ENCODE peak calls at places on chromosomes 12 and 14, in seven cellular contexts. P is body of pancreas, I is GM12891, Z is HCT116, C is transverse colon, U is IMR-90, F is heart left ventricle. A is an unnamed sample.
A peak's percentile ranks its signal among the peaks of the same experiment; 100 is the strongest.

GRCh38 chr12:52037248-52037861 is 13.9 kb upstream of the NR4A1 start:
- DNase-seq in P (peak; percentile 60), I (no peak), Z (no peak), C (peak; percentile 61), U (peak; percentile 46), F (peak; percentile 75), A (no peak)

GRCh38 chr12:60684988-60685655 is 1089.3 kb downstream of the SLC16A7 start:
- DNase-seq in P (no peak), I (no peak), Z (no peak), C (no peak), U (no peak), F (no peak), A (no peak)

GRCh38 chr12:89067436-89067835 is 284.9 kb downstream of the DUSP6 start:
- DNase-seq in P (no peak), I (no peak), Z (peak; percentile 15), C (no peak), U (peak; percentile 94), F (no peak), A (no peak)

GRCh38 chr12:43337571-43338497 is 214.2 kb downstream of the ADAMTS20 start:
- DNase-seq in P (no peak), I (no peak), Z (no peak), C (no peak), U (peak; percentile 25), F (no peak), A (no peak)

GRCh38 chr12:9881246-9881645 is at the start of gene KLRF2:
- DNase-seq in P (no peak), I (no peak), Z (no peak), C (no peak), U (no peak), F (no peak), A (no peak)

GRCh38 chr12:111363578-111363977 is 5.3 kb downstream of the PHETA1 start:
- DNase-seq in P (peak; percentile 36), I (no peak), Z (no peak), C (no peak), U (peak; percentile 48), F (no peak), A (no peak)

GRCh38 chr12:19575307-19576243 is 136.3 kb downstream of the AEBP2 start:
- DNase-seq in P (peak; percentile 22), I (no peak), Z (peak; percentile 18), C (no peak), U (peak; percentile 74), F (peak; percentile 78), A (peak; percentile 28)

GRCh38 chr12:117360222-117360550 is 1.2 kb downstream of the NOS1 start:
- DNase-seq in P (no peak), I (no peak), Z (no peak), C (no peak), U (no peak), F (no peak), A (no peak)

GRCh38 chr14:55912344-55912743 is 205.9 kb upstream of the PELI2 start:
- DNase-seq in P (no peak), I (no peak), Z (no peak), C (no peak), U (no peak), F (no peak), A (no peak)

GRCh38 chr12:13219320-13219719 is 22.8 kb downstream of the EMP1 start:
- DNase-seq in P (no peak), I (no peak), Z (no peak), C (no peak), U (no peak), F (no peak), A (no peak)

GRCh38 chr12:75981773-75982564 is 49.6 kb downstream of the PHLDA1 start:
- DNase-seq in P (peak; percentile 26), I (no peak), Z (peak; percentile 42), C (no peak), U (peak; percentile 75), F (peak; percentile 50), A (no peak)

GRCh38 chr14:93977790-93978581 is 1.6 kb upstream of the ASB2 start:
- DNase-seq in P (no peak), I (no peak), Z (no peak), C (peak; percentile 54), U (no peak), F (no peak), A (no peak)

GRCh38 chr12:22459872-22460490 is 84.4 kb downstream of the C2CD5 start:
- DNase-seq in P (no peak), I (peak; percentile 2), Z (peak; percentile 26), C (no peak), U (peak; percentile 54), F (no peak), A (peak; percentile 65)

GRCh38 chr12:119208626-119209061 is 29.9 kb downstream of the HSPB8 start:
- DNase-seq in P (peak; percentile 12), I (no peak), Z (no peak), C (peak; percentile 54), U (peak; percentile 38), F (peak; percentile 87), A (no peak)

GRCh38 chr12:111705672-111706071 is 19.8 kb downstream of the ACAD10 start:
- DNase-seq in P (no peak), I (no peak), Z (no peak), C (no peak), U (no peak), F (no peak), A (no peak)

GRCh38 chr12:47822386-47822785 is 2.7 kb upstream of the HDAC7 start:
- DNase-seq in P (no peak), I (no peak), Z (no peak), C (no peak), U (no peak), F (no peak), A (no peak)

GRCh38 chr12:75666980-75667359 is 155.6 kb upstream of the KRR1 start:
- DNase-seq in P (no peak), I (no peak), Z (peak; percentile 54), C (no peak), U (peak; percentile 92), F (no peak), A (no peak)

GRCh38 chr14:50354527-50354926 is 42.2 kb downstream of the CDKL1 start:
- DNase-seq in P (no peak), I (no peak), Z (no peak), C (no peak), U (peak; percentile 51), F (no peak), A (no peak)

GRCh38 chr12:42790761-42791151 is 201.2 kb upstream of the PRICKLE1 start:
- DNase-seq in P (no peak), I (no peak), Z (peak; percentile 61), C (peak; percentile 9), U (peak; percentile 83), F (no peak), A (peak; percentile 5)

GRCh38 chr14:75978249-75978731 is 3.5 kb downstream of the TGFB3 start:
- DNase-seq in P (no peak), I (no peak), Z (no peak), C (peak; percentile 19), U (no peak), F (no peak), A (no peak)

GRCh38 chr14:75979071-75979571 is 2.7 kb downstream of the TGFB3 start:
- DNase-seq in P (peak; percentile 29), I (no peak), Z (no peak), C (peak; percentile 23), U (peak; percentile 38), F (no peak), A (no peak)

GRCh38 chr14:75977544-75977943 is 4.3 kb downstream of the TGFB3 start:
- DNase-seq in P (no peak), I (no peak), Z (no peak), C (no peak), U (no peak), F (no peak), A (no peak)

GRCh38 chr14:75979641-75980422 is 2.0 kb downstream of the TGFB3 start:
- DNase-seq in P (peak; percentile 16), I (no peak), Z (no peak), C (peak; percentile 16), U (no peak), F (peak; percentile 52), A (no peak)

DNA sequence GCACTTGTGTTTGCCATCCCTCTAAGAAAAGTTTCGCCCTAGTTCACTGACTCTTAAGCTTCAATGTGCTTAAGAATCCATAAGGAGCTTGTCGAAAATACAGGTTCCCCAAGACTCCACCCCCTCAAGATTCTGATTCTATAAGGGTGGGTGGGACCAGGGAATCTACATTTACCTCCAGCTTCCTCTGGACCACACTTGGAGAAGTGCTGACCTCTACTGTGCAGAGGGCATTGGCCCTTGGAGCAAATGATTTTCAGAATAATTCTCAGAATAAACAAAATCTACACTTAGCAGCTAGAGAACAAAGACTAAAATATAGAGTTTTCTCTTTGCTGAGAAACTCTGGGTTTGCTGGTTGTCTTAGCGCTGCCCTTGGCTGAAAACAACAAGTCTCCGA is 5.0 kb downstream of the TGFB3 start:
- DNase-seq in P (no peak), I (no peak), Z (no peak), C (no peak), U (no peak), F (no peak), A (no peak)
- TF ChIP-seq POLR2A in P (no peak), I (no peak), Z (no peak), C (no peak), U (no peak), F (no peak), A (no peak)

GRCh38 chr14:72479471-72479931 is 414.4 kb downstream of the DPF3 start:
- DNase-seq in P (no peak), I (no peak), Z (no peak), C (no peak), U (peak; percentile 4), F (no peak), A (peak; percentile 35)
- TF ChIP-seq POLR2A in P (no peak), I (no peak), Z (no peak), C (no peak), U (no peak), F (no peak), A (no peak)

DNA sequence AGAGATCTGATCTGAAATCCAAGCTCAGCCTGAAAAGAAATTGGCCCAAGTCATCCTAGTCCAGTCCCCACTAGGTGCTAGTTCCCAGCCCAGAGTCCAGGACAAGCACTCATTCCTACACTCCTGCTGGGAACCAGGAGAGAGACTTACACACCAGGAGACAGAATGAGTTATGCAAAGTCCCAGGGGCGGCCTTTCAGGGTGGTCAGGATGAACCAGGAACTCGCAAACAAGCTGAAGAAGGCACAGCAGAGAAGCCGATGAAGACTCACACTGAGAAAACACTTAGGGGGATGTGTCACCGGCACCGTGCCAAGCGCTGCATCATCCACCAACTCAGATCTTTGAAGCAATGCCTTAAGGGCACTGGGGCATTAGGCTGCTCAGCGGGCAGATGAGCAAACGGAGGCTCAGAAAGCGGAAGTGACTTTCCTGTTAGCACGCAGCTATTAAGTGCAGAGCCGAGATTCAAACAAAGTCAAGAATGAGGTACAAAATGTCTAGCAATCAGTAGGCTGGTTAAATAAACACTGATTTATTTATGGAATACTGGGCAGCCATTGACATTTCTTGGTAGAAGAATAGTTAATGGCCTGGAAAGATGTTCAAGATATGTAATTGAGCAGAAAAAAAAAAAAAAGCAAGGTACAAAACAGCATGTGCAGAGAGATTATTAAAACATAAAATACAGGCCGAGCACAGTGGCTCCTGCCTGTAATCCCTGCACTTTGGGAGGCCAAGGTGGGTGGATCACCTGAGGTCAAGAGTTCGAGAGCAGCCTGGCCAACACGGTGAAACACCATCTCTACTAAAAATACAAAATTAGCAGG is 78.7 kb downstream of the LRRC74A start:
- DNase-seq in P (peak; percentile 43), I (peak; percentile 66), Z (peak; percentile 87), C (peak; percentile 61), U (peak; percentile 99), F (no peak), A (no peak)
- TF ChIP-seq POLR2A in P (no peak), I (no peak), Z (no peak), C (no peak), U (peak; percentile 69), F (no peak), A (no peak)

DNA sequence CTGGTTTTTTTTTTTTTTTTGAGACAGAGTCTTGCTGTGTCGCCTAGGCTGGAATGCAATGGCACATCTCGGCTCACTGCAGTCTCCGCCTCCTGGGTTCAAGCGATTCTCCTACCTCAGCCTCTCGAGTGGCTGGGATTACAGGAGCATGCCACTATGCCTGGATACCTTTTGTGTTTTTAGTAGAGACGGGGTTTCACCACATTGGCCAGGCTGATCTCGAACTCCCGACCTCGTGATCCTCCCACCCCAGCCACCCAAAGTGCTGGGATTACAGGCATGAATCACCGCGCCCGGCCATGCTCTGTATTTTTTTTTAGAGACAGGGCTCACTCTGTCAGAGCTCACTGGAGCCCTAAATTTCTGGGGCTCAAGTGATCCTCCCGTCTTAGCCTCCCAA is 32.6 kb downstream of the VRTN start:
- DNase-seq in P (no peak), I (no peak), Z (no peak), C (no peak), U (no peak), F (no peak), A (no peak)
- TF ChIP-seq POLR2A in P (no peak), I (no peak), Z (no peak), C (no peak), U (no peak), F (no peak), A (no peak)